ENCODE peak calls at places on chromosome 21, in ten cellular contexts. K is mammary epithelial cell; R is adrenal gland; X is endodermal cell; Z is A549; M is CD8-positive, alpha-beta T cell; L is psoas muscle; I is keratinocyte; Q is MM.1S; D is upper lobe of right lung. S is an unnamed sample.
A peak's percentile ranks its signal among the peaks of the same experiment; 100 is the strongest.

GRCh38 chr21:34330055-34330454 is 33.8 kb upstream of the KCNE2 start:
- DNase-seq in K (no peak), R (no peak), X (peak; percentile 55), Z (no peak), M (no peak), L (no peak), I (no peak), Q (no peak), D (no peak), S (no peak)

GRCh38 chr21:15749868-15750174 is 20.0 kb downstream of the USP25 start:
- DNase-seq in K (no peak), R (peak; percentile 28), X (no peak), Z (no peak), M (no peak), L (no peak), I (no peak), Q (no peak), D (no peak), S (no peak)

GRCh38 chr21:38952890-38953289 is 147.2 kb downstream of the ETS2 start:
- DNase-seq in K (no peak), R (no peak), X (no peak), Z (no peak), M (no peak), L (no peak), I (no peak), Q (no peak), D (no peak), S (no peak)

GRCh38 chr21:37374026-37374425 is 7.5 kb downstream of the DYRK1A start:
- DNase-seq in K (no peak), R (no peak), X (no peak), Z (no peak), M (no peak), L (no peak), I (no peak), Q (no peak), D (no peak), S (no peak)

GRCh38 chr21:29538115-29538514 is 239.4 kb downstream of the BACH1 start:
- DNase-seq in K (no peak), R (no peak), X (no peak), Z (no peak), M (no peak), L (no peak), I (no peak), Q (no peak), D (no peak), S (no peak)

GRCh38 chr21:36419996-36420395 is 34.8 kb downstream of the CHAF1B start:
- DNase-seq in K (peak; percentile 66), R (peak; percentile 86), X (peak; percentile 92), Z (peak; percentile 84), M (peak; percentile 55), L (peak; percentile 84), I (peak; percentile 33), Q (peak; percentile 64), D (peak; percentile 83), S (peak; percentile 80)

GRCh38 chr21:17585875-17586450 is 26.7 kb downstream of the BTG3 start:
- DNase-seq in K (peak; percentile 24), R (no peak), X (no peak), Z (peak; percentile 5), M (no peak), L (no peak), I (no peak), Q (peak; percentile 62), D (no peak), S (no peak)

GRCh38 chr21:46127239-46128105 is 27.9 kb downstream of the FTCD start:
- DNase-seq in K (no peak), R (peak; percentile 4), X (peak; percentile 44), Z (no peak), M (no peak), L (peak; percentile 11), I (no peak), Q (no peak), D (peak; percentile 51), S (no peak)

GRCh38 chr21:33924766-33925100 is 9.1 kb upstream of the ATP5PO start:
- DNase-seq in K (peak; percentile 16), R (no peak), X (no peak), Z (no peak), M (no peak), L (no peak), I (no peak), Q (no peak), D (no peak), S (peak; percentile 61)

GRCh38 chr21:26120833-26121232 is 49.7 kb downstream of the APP start:
- DNase-seq in K (peak; percentile 86), R (no peak), X (peak; percentile 80), Z (no peak), M (no peak), L (no peak), I (peak; percentile 49), Q (no peak), D (no peak), S (no peak)

GRCh38 chr21:44897326-44898010 is 23.2 kb downstream of the ITGB2 start:
- DNase-seq in K (no peak), R (no peak), X (peak; percentile 80), Z (no peak), M (no peak), L (peak; percentile 18), I (no peak), Q (no peak), D (no peak), S (no peak)

GRCh38 chr21:46622226-46622625 is 13.2 kb upstream of the PRMT2 start:
- DNase-seq in K (no peak), R (no peak), X (no peak), Z (no peak), M (peak; percentile 58), L (no peak), I (no peak), Q (no peak), D (peak; percentile 65), S (no peak)

GRCh38 chr21:39168800-39169199 is 14.5 kb downstream of the PSMG1 start:
- DNase-seq in K (no peak), R (no peak), X (no peak), Z (no peak), M (no peak), L (no peak), I (no peak), Q (no peak), D (no peak), S (no peak)

GRCh38 chr21:15221799-15222386 is 157.1 kb upstream of the NRIP1 start:
- DNase-seq in K (peak; percentile 96), R (peak; percentile 74), X (peak; percentile 90), Z (peak; percentile 15), M (no peak), L (peak; percentile 50), I (peak; percentile 94), Q (no peak), D (peak; percentile 75), S (no peak)

GRCh38 chr21:44709426-44710293 is 1.7 kb downstream of the TSPEAR start:
- DNase-seq in K (peak; percentile 82), R (no peak), X (peak; percentile 56), Z (no peak), M (no peak), L (no peak), I (peak; percentile 59), Q (no peak), D (peak; percentile 70), S (no peak)

GRCh38 chr21:45994086-45994661 is 12.6 kb downstream of the COL6A1 start:
- DNase-seq in K (no peak), R (peak; percentile 5), X (no peak), Z (no peak), M (no peak), L (peak; percentile 16), I (no peak), Q (no peak), D (peak; percentile 51), S (no peak)

DNA sequence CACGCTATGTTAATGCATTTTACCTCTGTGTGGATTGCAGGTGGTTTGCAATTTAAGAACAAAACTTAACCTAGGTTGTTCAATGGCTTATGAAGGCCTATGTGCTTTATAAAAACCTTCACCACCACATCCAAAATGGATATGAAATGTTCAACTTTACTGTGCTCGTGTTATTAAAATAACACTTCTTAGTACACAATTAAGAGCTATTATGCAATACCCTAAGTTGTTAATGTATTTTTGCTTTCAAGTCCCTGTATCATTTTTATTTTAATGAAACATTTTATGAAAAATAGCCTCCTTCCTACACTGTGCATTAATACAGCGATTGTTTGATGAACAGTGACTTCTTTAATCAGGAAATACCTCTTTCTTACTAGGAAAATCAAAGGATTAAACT is 12.0 kb downstream of the NCAM2 start:
- DNase-seq in K (no peak), R (no peak), X (no peak), Z (no peak), M (no peak), L (no peak), I (no peak), Q (no peak), D (no peak), S (no peak)
- H3K4me3 ChIP-seq in K (no peak overlapping the region), R (no peak overlapping the region), X (no peak overlapping the region), Z (no peak overlapping the region), M (no peak overlapping the region), L (no peak overlapping the region), I (no peak overlapping the region), Q (no peak overlapping the region), D (no peak overlapping the region), S (no peak overlapping the region)

DNA sequence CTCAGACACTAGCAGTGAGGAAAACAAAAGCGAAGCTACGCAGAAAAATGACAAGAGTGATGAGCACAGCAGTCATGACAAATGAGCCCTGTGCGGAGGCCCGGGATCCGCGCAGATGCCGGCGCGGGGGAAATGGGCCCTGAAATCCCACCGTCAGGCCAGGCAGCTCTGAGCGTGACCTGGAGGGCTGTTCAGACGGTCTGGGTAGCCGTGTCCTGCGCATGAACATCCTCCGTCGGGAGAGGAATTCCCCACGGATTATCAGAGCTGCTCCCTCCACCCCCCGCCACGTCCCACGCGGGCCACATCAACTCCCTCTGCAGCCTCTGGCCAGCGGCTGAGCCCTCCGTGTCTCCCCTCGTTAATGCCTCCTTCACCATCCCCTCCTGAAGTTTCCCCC is 15.2 kb downstream of the PDE9A start:
- DNase-seq in K (no peak), R (no peak), X (no peak), Z (no peak), M (no peak), L (no peak), I (no peak), Q (no peak), D (no peak), S (no peak)
- H3K4me1 ChIP-seq in K (no peaks in the 10 kb centered on the region), R (peaks cover 9% of the 10 kb centered on the region), X (peaks cover 24% of the 10 kb centered on the region), Z (no peaks in the 10 kb centered on the region), M (peaks cover 9% of the 10 kb centered on the region), L (no peaks in the 10 kb centered on the region), I (no peaks in the 10 kb centered on the region), Q (no peaks in the 10 kb centered on the region), D (peaks cover 10% of the 10 kb centered on the region), S (peaks cover 9% of the 10 kb centered on the region)

DNA sequence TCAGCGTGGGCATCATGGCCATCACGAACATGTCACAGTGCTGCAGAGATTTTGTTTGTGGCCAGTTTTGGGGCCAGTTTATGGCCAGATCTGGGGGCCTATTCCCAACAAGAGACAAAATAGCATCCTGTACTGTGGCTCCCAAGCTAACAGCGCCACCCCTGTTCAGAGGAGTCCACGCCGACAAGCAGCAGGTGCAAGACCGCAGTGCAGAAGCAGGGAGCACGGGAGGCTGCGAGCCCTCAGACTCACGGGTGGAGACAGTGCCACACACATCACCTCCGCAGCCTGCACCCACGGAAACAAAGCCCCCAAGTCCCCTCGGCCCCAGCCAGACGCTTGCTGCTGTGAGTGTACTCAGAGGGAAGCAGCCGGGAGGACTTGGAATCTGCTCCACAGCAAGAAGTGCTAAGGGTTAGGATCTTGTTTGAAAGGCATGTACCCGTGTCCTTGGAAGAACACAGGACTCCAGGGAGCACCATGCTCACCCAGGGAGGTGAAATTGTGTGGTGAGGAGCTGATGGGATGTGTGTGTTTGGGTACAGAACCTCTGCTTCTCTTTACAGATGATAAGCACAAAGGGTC is 7.1 kb downstream of the TCP10L start:
- DNase-seq in K (peak; percentile 5), R (no peak), X (peak; percentile 88), Z (no peak), M (peak; percentile 29), L (no peak), I (no peak), Q (no peak), D (no peak), S (no peak)
- TF ChIP-seq CTCF in K (peak; percentile 19), R (no peak), X (peak; percentile 79), Z (peak; percentile 23), M (no peak), L (no peak), I (peak; percentile 22), Q (no peak), D (no peak), S (peak; percentile 9)

GRCh38 chr21:21463456-21463855 is 465.2 kb downstream of the NCAM2 start:
- DNase-seq in K (no peak), R (no peak), X (no peak), Z (no peak), M (no peak), L (no peak), I (no peak), Q (peak; percentile 10), D (no peak), S (no peak)
- H3K4me3 ChIP-seq in K (no peak overlapping the region), R (no peak overlapping the region), X (no peak overlapping the region), Z (no peak overlapping the region), M (no peak overlapping the region), L (no peak overlapping the region), I (no peak overlapping the region), Q (no peak overlapping the region), D (no peak overlapping the region), S (no peak overlapping the region)